ENCODE peak calls at places on chromosomes 6 and 20, in seven cellular contexts. R, E, C, P, H, B and X are unnamed samples.

GRCh38 chr20:57103146-57103800 is 163.2 kb downstream of the BMP7 start:
- DNase-seq in R (no peak), E (no peak), C (no peak), P (no peak), H (no peak), B (no peak), X (no peak)

GRCh38 chr6:148166339-148166949 is 176.2 kb upstream of the SASH1 start:
- DNase-seq in R (no peak), E (no peak), C (peak), P (no peak), H (peak), B (peak), X (peak)

GRCh38 chr6:36131517-36132220 is 1.4 kb downstream of the MAPK13 start:
- DNase-seq in R (no peak), E (peak), C (peak), P (no peak), H (peak), B (peak), X (peak)

GRCh38 chr6:54366647-54367327 is 58.5 kb downstream of the TINAG start:
- DNase-seq in R (no peak), E (no peak), C (peak), P (no peak), H (no peak), B (no peak), X (no peak)

GRCh38 chr6:155450194-155450593 is 5.4 kb downstream of the NOX3 start:
- DNase-seq in R (no peak), E (no peak), C (no peak), P (no peak), H (no peak), B (no peak), X (no peak)

GRCh38 chr6:33566182-33567084 is 13.6 kb downstream of the BAK1 start:
- DNase-seq in R (no peak), E (no peak), C (peak), P (no peak), H (no peak), B (no peak), X (peak)

GRCh38 chr6:84411060-84411629 is 183.7 kb upstream of the CEP162 start:
- DNase-seq in R (no peak), E (no peak), C (peak), P (no peak), H (no peak), B (no peak), X (peak)

GRCh38 chr6:128740951-128741350 is 142.0 kb upstream of the LAMA2 start:
- DNase-seq in R (no peak), E (no peak), C (no peak), P (no peak), H (no peak), B (no peak), X (no peak)

GRCh38 chr20:41046716-41047115 is 18.1 kb downstream of the TOP1 start:
- DNase-seq in R (no peak), E (no peak), C (peak), P (no peak), H (no peak), B (no peak), X (peak)

GRCh38 chr20:9375221-9375681 is 139.1 kb upstream of the LAMP5 start:
- DNase-seq in R (no peak), E (no peak), C (no peak), P (no peak), H (no peak), B (no peak), X (no peak)